ENCODE peak calls at places on chromosomes 16 and 17, in eight cellular contexts. One of them, this sample, is unnamed.

GRCh38 chr16:47037396-47037745 is 63.9 kb upstream of the DNAJA2 start:
- DNase-seq in H54: no peak
- DNase-seq in Caco-2: no peak
- DNase-seq in GM19239: no peak
- DNase-seq in NCI-H1048: no peak
- DNase-seq in KG1: no peak
- DNase-seq in mesothelial cell of epicardium: no peak
- DNase-seq in T-helper 17 cell: peak
- DNase-seq in this sample: no peak

GRCh38 chr17:80475949-80476876 is at the start of gene NPTX1:
- DNase-seq in H54: no peak
- DNase-seq in Caco-2: peak
- DNase-seq in mesothelial cell of epicardium: no peak
- DNase-seq in KG1: peak
- DNase-seq in NCI-H1048: no peak
- DNase-seq in T-helper 17 cell: no peak
- DNase-seq in GM19239: no peak
- DNase-seq in this sample: peak

GRCh38 chr17:76281573-76282371 is 16.6 kb downstream of the UBALD2 start:
- DNase-seq in GM19239: no peak
- DNase-seq in KG1: no peak
- DNase-seq in T-helper 17 cell: no peak
- DNase-seq in Caco-2: no peak
- DNase-seq in mesothelial cell of epicardium: no peak
- DNase-seq in H54: no peak
- DNase-seq in NCI-H1048: no peak
- DNase-seq in this sample: no peak

GRCh38 chr16:85204242-85205010 is 92.2 kb upstream of the CIBAR2 start:
- DNase-seq in T-helper 17 cell: no peak
- DNase-seq in NCI-H1048: no peak
- DNase-seq in KG1: no peak
- DNase-seq in Caco-2: no peak
- DNase-seq in GM19239: no peak
- DNase-seq in H54: no peak
- DNase-seq in mesothelial cell of epicardium: no peak
- DNase-seq in this sample: peak

GRCh38 chr17:10737786-10738185 is 8.0 kb upstream of the TMEM220 start:
- DNase-seq in Caco-2: no peak
- DNase-seq in T-helper 17 cell: no peak
- DNase-seq in KG1: no peak
- DNase-seq in NCI-H1048: no peak
- DNase-seq in H54: no peak
- DNase-seq in mesothelial cell of epicardium: no peak
- DNase-seq in GM19239: no peak
- DNase-seq in this sample: no peak

GRCh38 chr16:79049040-79049439 is 551.5 kb downstream of the MAF start:
- DNase-seq in Caco-2: no peak
- DNase-seq in KG1: no peak
- DNase-seq in mesothelial cell of epicardium: no peak
- DNase-seq in NCI-H1048: no peak
- DNase-seq in GM19239: no peak
- DNase-seq in T-helper 17 cell: no peak
- DNase-seq in H54: no peak
- DNase-seq in this sample: no peak

GRCh38 chr16:24717411-24717810 is 12.0 kb upstream of the TNRC6A start:
- DNase-seq in T-helper 17 cell: no peak
- DNase-seq in H54: no peak
- DNase-seq in GM19239: no peak
- DNase-seq in Caco-2: no peak
- DNase-seq in NCI-H1048: no peak
- DNase-seq in mesothelial cell of epicardium: no peak
- DNase-seq in KG1: no peak
- DNase-seq in this sample: peak

GRCh38 chr16:54657709-54658102 is 273.0 kb upstream of the IRX5 start:
- DNase-seq in mesothelial cell of epicardium: no peak
- DNase-seq in Caco-2: no peak
- DNase-seq in KG1: no peak
- DNase-seq in T-helper 17 cell: no peak
- DNase-seq in H54: no peak
- DNase-seq in GM19239: no peak
- DNase-seq in NCI-H1048: no peak
- DNase-seq in this sample: no peak

GRCh38 chr16:67372664-67373063 is 20.6 kb downstream of the TPPP3 start:
- DNase-seq in T-helper 17 cell: no peak
- DNase-seq in KG1: no peak
- DNase-seq in GM19239: no peak
- DNase-seq in mesothelial cell of epicardium: no peak
- DNase-seq in Caco-2: peak
- DNase-seq in NCI-H1048: no peak
- DNase-seq in H54: no peak
- DNase-seq in this sample: peak

GRCh38 chr17:57372156-57372555 is 115.8 kb downstream of the MSI2 start:
- DNase-seq in Caco-2: peak
- DNase-seq in KG1: no peak
- DNase-seq in NCI-H1048: no peak
- DNase-seq in GM19239: no peak
- DNase-seq in mesothelial cell of epicardium: no peak
- DNase-seq in H54: peak
- DNase-seq in T-helper 17 cell: no peak
- DNase-seq in this sample: no peak

GRCh38 chr16:10016761-10017160 is 165.5 kb downstream of the GRIN2A start:
- DNase-seq in mesothelial cell of epicardium: no peak
- DNase-seq in GM19239: no peak
- DNase-seq in T-helper 17 cell: no peak
- DNase-seq in Caco-2: no peak
- DNase-seq in NCI-H1048: no peak
- DNase-seq in KG1: no peak
- DNase-seq in H54: no peak
- DNase-seq in this sample: no peak

GRCh38 chr17:66542967-66543525 is 240.6 kb downstream of the PRKCA start:
- DNase-seq in H54: peak
- DNase-seq in T-helper 17 cell: no peak
- DNase-seq in KG1: no peak
- DNase-seq in Caco-2: no peak
- DNase-seq in mesothelial cell of epicardium: no peak
- DNase-seq in GM19239: no peak
- DNase-seq in NCI-H1048: no peak
- DNase-seq in this sample: peak